ENCODE peak calls at places on chromosomes 1 and 21, in ten cellular contexts. O is fibroblast of lung, G is PC-9, F is osteoblast, C is HCT116, D is IMR-90, H is GM23338, R is hepatocyte, Z is neural progenitor cell, K is MM.1S. B is an unnamed sample.

GRCh38 chr21:43020771-43021170 is 46.4 kb downstream of the PKNOX1 start:
- DNase-seq in O (no peak), D (no peak), C (no peak), R (no peak), Z (no peak), K (no peak), F (no peak), H (no peak), G (no peak), B (peak; percentile 89)

GRCh38 chr1:204092632-204093420 is 19.9 kb downstream of the SOX13 start:
- DNase-seq in F (peak; percentile 65), D (no peak), K (no peak), R (no peak), Z (no peak), G (no peak), C (no peak), O (no peak), H (no peak), B (no peak)

GRCh38 chr21:38054334-38054733 is 138.1 kb upstream of the KCNJ6 start:
- DNase-seq in O (no peak), R (no peak), H (no peak), G (no peak), C (no peak), F (no peak), K (no peak), Z (no peak), D (no peak), B (no peak)

GRCh38 chr1:36342426-36343185 is 19.2 kb upstream of the EVA1B start:
- DNase-seq in D (peak; percentile 67), K (peak; percentile 14), R (peak; percentile 52), C (no peak), H (peak; percentile 79), G (peak; percentile 88), F (peak; percentile 97), Z (peak; percentile 62), O (peak; percentile 59), B (peak; percentile 77)

GRCh38 chr1:55062801-55063561 is 23.6 kb downstream of the PCSK9 start:
- DNase-seq in G (no peak), H (no peak), R (no peak), C (no peak), D (no peak), Z (no peak), K (no peak), F (peak; percentile 29), O (no peak), B (no peak)

GRCh38 chr1:8681911-8682310 is 135.5 kb downstream of the RERE start:
- DNase-seq in K (no peak), D (no peak), F (no peak), Z (no peak), C (no peak), O (no peak), G (no peak), H (no peak), R (no peak), B (no peak)

GRCh38 chr1:214707306-214708087 is 104.5 kb downstream of the CENPF start:
- DNase-seq in Z (no peak), C (no peak), D (peak; percentile 77), K (no peak), F (no peak), R (peak; percentile 50), H (no peak), O (peak; percentile 50), G (no peak), B (no peak)

GRCh38 chr1:111758373-111758772 is 2.7 kb downstream of the DDX20 start:
- DNase-seq in C (no peak), R (no peak), D (no peak), G (no peak), Z (peak; percentile 47), O (no peak), K (no peak), F (peak; percentile 77), H (peak; percentile 43), B (no peak)

GRCh38 chr1:84271452-84272273 is 29.8 kb upstream of the SAMD13 start:
- DNase-seq in H (peak; percentile 43), O (peak; percentile 74), C (no peak), K (no peak), R (peak; percentile 13), D (peak; percentile 72), Z (peak; percentile 54), G (peak; percentile 7), F (peak; percentile 71), B (peak; percentile 85)

GRCh38 chr1:84269286-84269685 is 32.2 kb upstream of the SAMD13 start:
- DNase-seq in G (no peak), H (no peak), R (no peak), F (no peak), O (no peak), C (no peak), Z (no peak), K (no peak), D (no peak), B (no peak)

GRCh38 chr1:84268346-84268745 is 33.2 kb upstream of the SAMD13 start:
- DNase-seq in D (no peak), F (no peak), G (no peak), R (no peak), O (no peak), C (no peak), K (no peak), H (no peak), Z (no peak), B (no peak)

GRCh38 chr1:84267476-84267875 is 34.0 kb upstream of the SAMD13 start:
- DNase-seq in G (no peak), Z (no peak), H (no peak), O (no peak), C (no peak), F (no peak), K (no peak), D (no peak), R (no peak), B (no peak)

DNA sequence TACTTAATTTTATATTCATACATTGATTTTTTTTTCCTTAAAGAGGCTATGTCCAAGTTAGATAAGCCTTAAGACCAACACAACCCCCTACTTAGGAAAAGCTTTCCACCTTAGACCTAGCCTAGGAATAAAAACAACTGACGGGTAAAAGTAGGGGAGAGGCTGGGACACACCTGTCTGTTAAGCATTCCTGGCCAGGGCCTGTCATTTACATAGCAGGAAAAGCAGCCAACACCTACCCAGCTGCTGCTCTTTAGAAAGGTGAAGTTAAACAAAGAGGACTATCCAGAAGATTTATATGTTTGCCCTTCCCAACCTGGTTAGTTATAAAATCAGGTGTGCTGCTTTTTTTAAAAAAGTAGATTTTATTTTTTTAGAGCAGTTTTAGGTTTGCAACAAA is 29.1 kb upstream of the SAMD13 start:
- DNase-seq in R (peak; percentile 71), F (no peak), K (no peak), D (no peak), Z (no peak), H (peak; percentile 78), O (no peak), C (no peak), G (peak; percentile 39), B (no peak)
- H3K4me2 ChIP-seq in R (no peak overlapping the region), F (no peak overlapping the region), K (no peak overlapping the region), D (no peak overlapping the region), Z (peak overlapping the region; percentile 48), H (peak overlapping the region; percentile 29), O (no peak overlapping the region), C (peak overlapping the region; percentile 57), G (peak overlapping the region; percentile 55), B (peak overlapping the region; percentile 71)

GRCh38 chr1:42148166-42148565 is 5.0 kb upstream of the GUCA2B start:
- DNase-seq in H (no peak), C (no peak), Z (no peak), K (no peak), R (no peak), D (no peak), F (no peak), O (no peak), G (no peak), B (no peak)

GRCh38 chr1:42146127-42146915 is 6.9 kb upstream of the GUCA2B start:
- DNase-seq in F (peak; percentile 56), D (no peak), C (no peak), G (no peak), H (no peak), K (no peak), O (peak; percentile 8), R (no peak), Z (no peak), B (no peak)

GRCh38 chr1:42145726-42146125 is 7.5 kb upstream of the GUCA2B start:
- DNase-seq in D (no peak), Z (no peak), C (no peak), R (no peak), F (peak; percentile 47), G (no peak), K (no peak), H (peak; percentile 21), O (no peak), B (no peak)

GRCh38 chr1:42145190-42145716 is 8.0 kb upstream of the GUCA2B start:
- DNase-seq in Z (no peak), K (no peak), C (no peak), R (no peak), O (no peak), D (no peak), G (no peak), H (no peak), F (peak; percentile 25), B (no peak)

GRCh38 chr1:42146916-42147320 is 6.3 kb upstream of the GUCA2B start:
- DNase-seq in F (peak; percentile 95), R (peak; percentile 87), O (peak; percentile 36), G (peak; percentile 89), K (peak; percentile 71), D (peak; percentile 45), C (peak; percentile 79), H (peak; percentile 96), Z (peak; percentile 78), B (peak; percentile 86)
- H2AFZ ChIP-seq in F (no peak overlapping the region), R (no peak overlapping the region), O (no peak overlapping the region), G (no peak overlapping the region), K (no peak overlapping the region), D (peak overlapping the region; percentile 10), C (peak overlapping the region; percentile 83), H (peak overlapping the region; percentile 82), Z (peak overlapping the region; percentile 51), B (no peak overlapping the region)

GRCh38 chr1:155759966-155760630 is 71.2 kb downstream of the DAP3 start:
- DNase-seq in R (no peak), D (no peak), Z (no peak), O (peak; percentile 44), C (no peak), G (no peak), K (no peak), H (no peak), F (no peak), B (no peak)

GRCh38 chr1:155760751-155761475 is 72.0 kb downstream of the DAP3 start:
- DNase-seq in R (no peak), F (no peak), H (no peak), Z (no peak), G (no peak), D (no peak), K (no peak), C (no peak), O (no peak), B (no peak)

GRCh38 chr1:155761746-155762400 is 73.0 kb downstream of the DAP3 start:
- DNase-seq in R (no peak), F (peak; percentile 4), D (no peak), H (no peak), Z (no peak), K (no peak), O (no peak), C (no peak), G (no peak), B (no peak)
- H3K36me3 ChIP-seq in R (no peaks in the 10 kb centered on the region), F (peaks cover 52% of the 10 kb centered on the region), D (peaks cover 50% of the 10 kb centered on the region), H (peaks cover 46% of the 10 kb centered on the region), Z (no peaks in the 10 kb centered on the region), K (peaks cover 6% of the 10 kb centered on the region), O (peaks cover 14% of the 10 kb centered on the region), C (peaks cover 34% of the 10 kb centered on the region), G (peaks cover 35% of the 10 kb centered on the region), B (peaks cover 19% of the 10 kb centered on the region)

DNA sequence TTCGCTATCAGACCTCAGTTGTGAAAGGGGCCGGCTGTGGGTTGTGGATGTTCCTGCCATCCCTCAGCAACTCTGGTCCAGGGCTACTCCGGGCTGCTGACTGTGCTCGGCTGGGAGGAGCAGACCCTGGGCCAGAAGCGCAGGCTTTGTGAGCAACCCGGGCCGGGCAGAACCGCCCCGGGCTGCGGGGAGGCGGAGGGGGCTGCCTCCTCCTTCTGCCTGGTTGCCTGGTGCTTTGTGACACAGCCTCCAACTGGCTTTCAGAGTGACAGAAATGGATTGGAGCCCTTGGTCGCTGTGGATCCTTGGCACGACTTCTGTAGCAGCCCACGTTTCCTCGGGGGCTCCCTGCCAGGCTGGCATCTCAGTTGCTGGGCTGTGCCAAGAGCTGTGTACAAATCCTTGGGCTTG is 10.0 kb downstream of the DRAXIN start:
- DNase-seq in G (no peak), R (no peak), C (no peak), O (no peak), D (no peak), Z (peak; percentile 42), F (peak; percentile 47), K (no peak), H (no peak), B (no peak)
- H3K4me2 ChIP-seq in G (no peak overlapping the region), R (no peak overlapping the region), C (no peak overlapping the region), O (peak overlapping the region; percentile 44), D (no peak overlapping the region), Z (peak overlapping the region; percentile 40), F (no peak overlapping the region), K (no peak overlapping the region), H (peak overlapping the region; percentile 73), B (no peak overlapping the region)

B was measured in Karpas-422.